ENCODE peak calls at places on chromosomes 11 and 22, in seven cellular contexts. T, O, Q, B, P, M and S are unnamed samples.

GRCh38 chr11:63986932-63987513 is 785 bp downstream of the OTUB1 start:
- DNase-seq in T (no peak), B (no peak), Q (no peak), M (no peak), P (no peak), O (no peak), S (no peak)

GRCh38 chr22:21657361-21658118 is 8.3 kb upstream of the PPIL2 start:
- DNase-seq in O (no peak), B (peak), P (peak), Q (peak), T (peak), M (peak), S (peak)

GRCh38 chr11:10305262-10305963 is 540 bp downstream of the ADM start:
- DNase-seq in Q (peak), O (no peak), P (peak), B (no peak), M (no peak), T (peak), S (no peak)

GRCh38 chr11:73331138-73331916 is 23.3 kb downstream of the ARHGEF17 start:
- DNase-seq in B (no peak), M (no peak), Q (peak), T (no peak), P (no peak), O (no peak), S (no peak)

GRCh38 chr11:13298765-13299164 is 21.2 kb downstream of the BMAL1 start:
- DNase-seq in M (no peak), O (no peak), P (no peak), B (no peak), T (peak), Q (no peak), S (no peak)

GRCh38 chr11:73361953-73362776 is 14.0 kb upstream of the RELT start:
- DNase-seq in O (no peak), Q (no peak), M (no peak), B (no peak), P (no peak), T (no peak), S (no peak)

GRCh38 chr22:39556970-39557811 is 13.4 kb upstream of the CACNA1I start:
- DNase-seq in T (no peak), Q (no peak), M (peak), P (no peak), B (no peak), O (no peak), S (no peak)

GRCh38 chr11:101860694-101861371 is 54.0 kb upstream of the CEP126 start:
- DNase-seq in Q (no peak), M (peak), P (peak), O (no peak), T (no peak), B (no peak), S (peak)

GRCh38 chr11:75797796-75798195 is 17.2 kb upstream of the UVRAG start:
- DNase-seq in O (no peak), B (no peak), Q (no peak), P (no peak), T (peak), M (no peak), S (no peak)

GRCh38 chr11:44400431-44400830 is 90.5 kb upstream of the ALX4 start:
- DNase-seq in B (no peak), Q (no peak), P (no peak), O (no peak), M (no peak), T (no peak), S (no peak)

GRCh38 chr11:1863352-1864215 is 10.7 kb downstream of the LSP1 start:
- DNase-seq in Q (peak), M (no peak), T (peak), O (peak), P (peak), B (peak), S (no peak)

GRCh38 chr11:128757235-128757711 is 63.4 kb downstream of the FLI1 start:
- DNase-seq in Q (no peak), P (peak), T (peak), O (no peak), M (peak), B (no peak), S (peak)

GRCh38 chr22:30295576-30295975 is 6.3 kb upstream of the CASTOR1 start:
- DNase-seq in M (no peak), T (no peak), Q (no peak), P (no peak), O (no peak), B (no peak), S (no peak)

GRCh38 chr11:125091247-125091876 is 20.1 kb downstream of the TMEM218 start:
- DNase-seq in P (no peak), B (no peak), T (peak), Q (no peak), O (peak), M (no peak), S (no peak)

GRCh38 chr11:111123463-111124398 is 121.8 kb upstream of the POU2AF2 start:
- DNase-seq in B (no peak), P (no peak), Q (no peak), O (no peak), M (no peak), T (no peak), S (no peak)

GRCh38 chr11:64017950-64018224 is 17.8 kb upstream of the FLRT1 start:
- DNase-seq in O (no peak), T (no peak), P (no peak), M (no peak), B (no peak), Q (no peak), S (no peak)

GRCh38 chr11:43579171-43579918 is 101.2 kb upstream of the HSD17B12 start:
- DNase-seq in M (no peak), T (no peak), O (no peak), Q (no peak), P (no peak), B (no peak), S (no peak)

GRCh38 chr11:44709966-44710365 is 16.8 kb upstream of the TSPAN18 start:
- DNase-seq in Q (no peak), M (no peak), T (peak), B (no peak), P (no peak), O (no peak), S (no peak)

GRCh38 chr22:28799834-28800307 is 498 bp downstream of the XBP1 start:
- DNase-seq in T (peak), B (peak), O (peak), P (peak), Q (peak), M (no peak), S (no peak)

GRCh38 chr11:16780146-16780545 is 41.7 kb downstream of the C11orf58 start:
- DNase-seq in P (no peak), Q (no peak), T (peak), O (no peak), M (no peak), B (no peak), S (no peak)

GRCh38 chr11:17744151-17744940 is 9.8 kb downstream of the KCNC1 start:
- DNase-seq in T (peak), Q (no peak), O (no peak), P (no peak), M (no peak), B (no peak), S (no peak)

GRCh38 chr11:12210200-12210599 is 99.8 kb downstream of the MICAL2 start:
- DNase-seq in Q (no peak), T (peak), P (no peak), M (no peak), O (no peak), B (no peak), S (no peak)

GRCh38 chr11:8168485-8169257 is at the start of gene RIC3:
- DNase-seq in P (peak), B (peak), M (peak), T (peak), O (no peak), Q (peak), S (no peak)

GRCh38 chr22:35313311-35314121 is 13.8 kb downstream of the TOM1 start:
- DNase-seq in T (peak), P (no peak), B (no peak), M (no peak), Q (peak), O (peak), S (no peak)

GRCh38 chr11:17471501-17471900 is 5.1 kb downstream of the ABCC8 start:
- DNase-seq in M (no peak), P (no peak), B (no peak), O (no peak), Q (no peak), T (no peak), S (no peak)

GRCh38 chr22:45112136-45112879 is 51.4 kb upstream of the NUP50 start:
- DNase-seq in M (no peak), O (no peak), Q (no peak), T (no peak), P (no peak), B (no peak), S (no peak)

GRCh38 chr11:120336641-120337132 is 474 bp downstream of the ARHGEF12 start:
- DNase-seq in T (no peak), B (peak), M (no peak), O (no peak), Q (peak), P (peak), S (no peak)

GRCh38 chr22:23750744-23751440 is at the start of gene ZNF70:
- DNase-seq in Q (peak), B (peak), O (peak), T (peak), P (peak), M (peak), S (peak)
- TF ChIP-seq CTCF in Q (peak), B (peak), O (peak), T (no peak), P (peak), M (peak), S (no peak)

DNA sequence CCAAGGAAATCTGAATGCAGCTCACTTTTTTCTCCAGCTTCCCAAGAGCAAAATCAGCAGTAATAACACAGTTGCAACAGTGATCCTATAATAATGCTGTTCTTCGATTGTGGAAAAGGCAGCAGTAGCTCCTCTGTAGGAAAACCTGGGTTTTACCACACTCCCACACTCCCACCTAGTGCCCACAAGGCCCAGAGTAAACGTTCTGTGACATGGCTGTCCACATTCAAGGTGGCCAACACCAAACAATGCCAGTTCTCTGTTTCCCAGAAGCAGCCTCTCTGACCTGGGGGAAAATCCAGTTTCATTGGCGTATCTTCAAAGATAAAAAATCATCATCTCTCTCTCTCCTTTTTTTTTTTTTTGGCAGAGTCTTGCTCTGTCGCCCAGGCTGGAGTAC is 40.2 kb downstream of the WT1 start:
- DNase-seq in Q (no peak), B (no peak), P (no peak), T (no peak), M (no peak), O (no peak), S (no peak)
- TF ChIP-seq CTCF in Q (no peak), B (no peak), P (no peak), T (no peak), M (no peak), O (no peak), S (no peak)

DNA sequence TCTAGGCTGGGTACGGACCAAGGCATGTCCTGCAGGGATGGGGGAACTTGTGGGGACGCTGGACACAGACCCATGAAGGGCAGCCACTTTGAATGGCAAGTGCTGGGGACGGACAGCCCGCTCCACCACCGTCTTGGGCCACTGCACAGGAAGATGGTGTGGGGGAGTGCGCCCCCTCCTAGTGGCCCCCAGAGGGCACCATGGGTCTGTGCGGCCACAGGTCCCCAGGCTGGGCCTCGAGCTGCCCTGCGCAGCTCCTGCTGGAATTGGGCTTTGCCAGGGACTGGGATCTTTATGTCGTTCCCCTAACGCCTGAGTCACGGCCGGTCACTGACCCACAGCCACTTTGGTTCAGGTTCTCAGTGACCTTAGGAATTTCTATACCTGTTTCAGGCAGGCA is 44.4 kb downstream of the NAT10 start:
- DNase-seq in T (no peak), B (no peak), O (no peak), P (no peak), M (no peak), Q (no peak), S (no peak)
- TF ChIP-seq CTCF in T (no peak), B (no peak), O (peak), P (no peak), M (no peak), Q (peak), S (no peak)

GRCh38 chr22:50579752-50580151 is 1.5 kb upstream of the CPT1B start:
- DNase-seq in M (no peak), B (no peak), Q (no peak), O (no peak), T (no peak), P (no peak), S (no peak)
- TF ChIP-seq CTCF in M (no peak), B (no peak), Q (no peak), O (no peak), T (no peak), P (no peak), S (no peak)

GRCh38 chr11:84438565-84438964 is 1152.4 kb upstream of the CCDC90B start:
- DNase-seq in P (no peak), Q (no peak), B (no peak), O (no peak), M (no peak), T (no peak), S (no peak)

DNA sequence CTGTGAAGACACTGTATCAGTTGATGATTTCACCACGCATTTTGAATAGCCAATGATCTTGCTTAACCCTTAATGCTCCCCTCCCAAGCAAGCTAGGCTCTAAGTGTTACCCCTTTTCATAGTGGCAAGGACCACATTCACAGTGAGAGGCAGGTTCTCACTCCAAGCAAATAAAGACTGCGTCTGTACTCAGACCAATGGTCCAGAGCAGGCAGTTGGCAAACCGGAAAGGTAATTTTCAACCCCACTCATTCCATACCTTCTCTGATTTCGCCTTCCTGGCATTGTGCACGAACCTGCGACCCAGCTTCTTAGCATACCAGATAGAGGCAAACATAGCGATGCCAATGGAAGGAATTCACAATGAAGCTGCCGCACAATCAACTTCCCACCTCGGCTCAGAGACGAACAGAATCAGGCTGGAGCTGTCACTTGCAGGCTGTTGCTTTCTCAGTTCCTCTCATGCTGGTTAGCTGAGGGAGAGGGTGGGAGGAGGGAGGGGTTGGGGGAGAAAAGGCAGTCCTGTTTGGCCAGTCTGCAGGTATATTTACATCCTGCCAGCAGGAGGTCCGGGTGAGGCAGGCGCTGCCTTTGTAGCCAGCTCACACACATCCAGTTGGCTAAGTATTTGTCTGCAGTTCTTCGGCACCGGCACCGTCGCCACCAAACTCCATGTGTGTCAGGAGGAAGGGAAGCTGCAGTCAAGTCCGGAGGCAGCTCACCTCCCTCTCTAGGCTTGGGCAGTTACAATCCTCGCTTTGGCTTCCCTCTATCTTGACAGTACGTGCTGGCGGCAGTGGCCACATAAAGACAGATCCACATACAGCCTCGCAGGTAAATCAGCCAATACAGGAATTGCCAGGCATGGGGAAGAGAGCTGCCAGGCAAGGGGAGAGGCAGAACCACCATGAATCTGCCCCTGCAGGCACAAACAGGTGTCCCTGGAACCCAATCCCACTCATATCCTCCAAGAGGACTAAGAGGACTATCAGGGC is 1151.3 kb upstream of the CCDC90B start:
- DNase-seq in B (peak), O (no peak), T (no peak), P (peak), Q (no peak), M (no peak), S (no peak)
- TF ChIP-seq CTCF in B (no peak), O (no peak), T (no peak), P (no peak), Q (no peak), M (no peak), S (no peak)